ENCODE peak calls at places on chromosome 7, in seven cellular contexts. One of them, this sample, is unnamed.

GRCh38 chr7:44058759-44059218 is 6.6 kb downstream of the PGAM2 start:
- DNase-seq in immature natural killer cell: no peak
- DNase-seq in iris pigment epithelial cell: no peak
- DNase-seq in NCI-H2081: no peak
- DNase-seq in tibial artery: no peak
- DNase-seq in NCI-H1092 treated with DMSO at 0.1 percent for 48 hours: no peak
- DNase-seq in stimulated activated CD4-positive, alpha-beta T cell treated with anti-CD3 and anti-CD28 coated beads, Interleukin-12 subunit alpha, Interleukin-12 subunit beta, amount 100 ng/mL, for 24 hours: no peak
- DNase-seq in this sample: no peak

GRCh38 chr7:23594879-23595604 is 2.1 kb upstream of the CCDC126 start:
- DNase-seq in immature natural killer cell: no peak
- DNase-seq in iris pigment epithelial cell: peak; percentile 52
- DNase-seq in NCI-H2081: no peak
- DNase-seq in tibial artery: no peak
- DNase-seq in NCI-H1092 treated with DMSO at 0.1 percent for 48 hours: no peak
- DNase-seq in stimulated activated CD4-positive, alpha-beta T cell treated with anti-CD3 and anti-CD28 coated beads, Interleukin-12 subunit alpha, Interleukin-12 subunit beta, amount 100 ng/mL, for 24 hours: peak; percentile 26
- DNase-seq in this sample: no peak

GRCh38 chr7:158542651-158543400 is 44.8 kb downstream of the PTPRN2 start:
- DNase-seq in immature natural killer cell: no peak
- DNase-seq in iris pigment epithelial cell: no peak
- DNase-seq in NCI-H2081: no peak
- DNase-seq in tibial artery: no peak
- DNase-seq in NCI-H1092 treated with DMSO at 0.1 percent for 48 hours: no peak
- DNase-seq in stimulated activated CD4-positive, alpha-beta T cell treated with anti-CD3 and anti-CD28 coated beads, Interleukin-12 subunit alpha, Interleukin-12 subunit beta, amount 100 ng/mL, for 24 hours: no peak
- DNase-seq in this sample: no peak

GRCh38 chr7:2477447-2478386 is 1.5 kb upstream of the GRIFIN start:
- DNase-seq in immature natural killer cell: peak; percentile 78
- DNase-seq in iris pigment epithelial cell: peak; percentile 34
- DNase-seq in NCI-H2081: peak; percentile 19
- DNase-seq in tibial artery: peak; percentile 42
- DNase-seq in NCI-H1092 treated with DMSO at 0.1 percent for 48 hours: peak; percentile 43
- DNase-seq in stimulated activated CD4-positive, alpha-beta T cell treated with anti-CD3 and anti-CD28 coated beads, Interleukin-12 subunit alpha, Interleukin-12 subunit beta, amount 100 ng/mL, for 24 hours: peak; percentile 37
- DNase-seq in this sample: peak; percentile 96

GRCh38 chr7:158062661-158063060 is 525.0 kb downstream of the PTPRN2 start:
- DNase-seq in immature natural killer cell: no peak
- DNase-seq in iris pigment epithelial cell: no peak
- DNase-seq in NCI-H2081: no peak
- DNase-seq in tibial artery: no peak
- DNase-seq in NCI-H1092 treated with DMSO at 0.1 percent for 48 hours: no peak
- DNase-seq in stimulated activated CD4-positive, alpha-beta T cell treated with anti-CD3 and anti-CD28 coated beads, Interleukin-12 subunit alpha, Interleukin-12 subunit beta, amount 100 ng/mL, for 24 hours: no peak
- DNase-seq in this sample: no peak

GRCh38 chr7:20219446-20220292 is 2.5 kb upstream of the MACC1 start:
- DNase-seq in immature natural killer cell: peak; percentile 29
- DNase-seq in iris pigment epithelial cell: peak; percentile 94
- DNase-seq in NCI-H2081: peak; percentile 83
- DNase-seq in tibial artery: peak; percentile 57
- DNase-seq in NCI-H1092 treated with DMSO at 0.1 percent for 48 hours: peak; percentile 85
- DNase-seq in stimulated activated CD4-positive, alpha-beta T cell treated with anti-CD3 and anti-CD28 coated beads, Interleukin-12 subunit alpha, Interleukin-12 subunit beta, amount 100 ng/mL, for 24 hours: no peak
- DNase-seq in this sample: peak; percentile 99

GRCh38 chr7:1197997-1198632 is 34.6 kb upstream of the UNCX start:
- DNase-seq in immature natural killer cell: no peak
- DNase-seq in iris pigment epithelial cell: peak; percentile 93
- DNase-seq in NCI-H2081: no peak
- DNase-seq in tibial artery: no peak
- DNase-seq in NCI-H1092 treated with DMSO at 0.1 percent for 48 hours: no peak
- DNase-seq in stimulated activated CD4-positive, alpha-beta T cell treated with anti-CD3 and anti-CD28 coated beads, Interleukin-12 subunit alpha, Interleukin-12 subunit beta, amount 100 ng/mL, for 24 hours: no peak
- DNase-seq in this sample: no peak

GRCh38 chr7:135510603-135511183 is 791 bp upstream of the CNOT4 start:
- DNase-seq in immature natural killer cell: no peak
- DNase-seq in iris pigment epithelial cell: peak; percentile 29
- DNase-seq in NCI-H2081: peak; percentile 24
- DNase-seq in tibial artery: no peak
- DNase-seq in NCI-H1092 treated with DMSO at 0.1 percent for 48 hours: peak; percentile 29
- DNase-seq in stimulated activated CD4-positive, alpha-beta T cell treated with anti-CD3 and anti-CD28 coated beads, Interleukin-12 subunit alpha, Interleukin-12 subunit beta, amount 100 ng/mL, for 24 hours: no peak
- DNase-seq in this sample: no peak

GRCh38 chr7:29587195-29587808 is 23.7 kb downstream of the PRR15 start:
- DNase-seq in immature natural killer cell: no peak
- DNase-seq in iris pigment epithelial cell: no peak
- DNase-seq in NCI-H2081: no peak
- DNase-seq in tibial artery: no peak
- DNase-seq in NCI-H1092 treated with DMSO at 0.1 percent for 48 hours: no peak
- DNase-seq in stimulated activated CD4-positive, alpha-beta T cell treated with anti-CD3 and anti-CD28 coated beads, Interleukin-12 subunit alpha, Interleukin-12 subunit beta, amount 100 ng/mL, for 24 hours: no peak
- DNase-seq in this sample: no peak